ENCODE peak calls at places on chromosomes 12 and 14, in nine cellular contexts. I is T-helper 2 cell; Q is ELR; S is pancreas; K is NCI-H2081; Z is osteocyte; U is NCI-H345; Y is naive thymus-derived CD4-positive, alpha-beta T cell; M is sciatic nerve. J is an unnamed sample.

GRCh38 chr12:2236501-2237294 is 183.9 kb downstream of the CACNA1C start:
- DNase-seq in Y (no peak), Q (no peak), I (no peak), S (no peak), U (no peak), Z (no peak), K (no peak), M (no peak), J (no peak)

GRCh38 chr12:101792046-101792931 is 38.5 kb downstream of the GNPTAB start:
- DNase-seq in Q (peak; percentile 49), I (no peak), Y (no peak), U (no peak), S (no peak), Z (no peak), M (no peak), K (no peak), J (no peak)

GRCh38 chr14:21734457-21735074 is 60.9 kb upstream of the OR4E1 start:
- DNase-seq in K (peak; percentile 25), M (no peak), U (peak; percentile 63), Q (peak; percentile 68), I (peak; percentile 72), Z (no peak), Y (no peak), S (no peak), J (peak; percentile 73)

GRCh38 chr12:96260644-96261043 is 66.5 kb downstream of the ELK3 start:
- DNase-seq in K (no peak), M (no peak), U (no peak), S (no peak), Q (no peak), I (no peak), Y (no peak), Z (no peak), J (no peak)

GRCh38 chr12:5798242-5799015 is 146.6 kb downstream of the ANO2 start:
- DNase-seq in I (no peak), M (no peak), Q (no peak), U (no peak), K (no peak), Z (no peak), S (no peak), Y (no peak), J (no peak)

GRCh38 chr14:89384023-89384422 is 33.0 kb downstream of the FOXN3 start:
- DNase-seq in M (peak; percentile 33), I (no peak), K (no peak), U (no peak), S (no peak), Q (no peak), Z (no peak), Y (no peak), J (no peak)

GRCh38 chr12:47079894-47080724 is at the start of gene AMIGO2:
- DNase-seq in M (peak; percentile 72), Y (no peak), U (peak; percentile 35), I (peak; percentile 51), S (peak; percentile 51), Q (peak; percentile 77), K (no peak), Z (peak; percentile 84), J (peak; percentile 27)

GRCh38 chr12:71685312-71685906 is 473 bp upstream of the TMEM19 start:
- DNase-seq in Z (no peak), I (no peak), Q (peak; percentile 34), S (no peak), M (no peak), Y (no peak), K (no peak), U (no peak), J (no peak)

J was measured in naive thymus-derived CD8-positive, alpha-beta T cell.